ENCODE peak calls at places on chromosomes 12 and 14, in eight cellular contexts. O is right lobe of liver; X is IMR-90; U is body of pancreas; Y is CD8-positive, alpha-beta T cell; J is adrenal gland; V is fibroblast of lung; L is uterus. A is an unnamed sample. For H3K4me1, the result is how much of the 10 kb centered on the place peaks cover.

GRCh38 chr12:5589055-5589454 is 157.1 kb downstream of the NTF3 start:
- DNase-seq in O (no peak), X (no peak), U (no peak), Y (no peak), J (no peak), V (no peak), L (no peak), A (no peak)

GRCh38 chr12:107635139-107635538 is 50.5 kb upstream of the PWP1 start:
- DNase-seq in O (no peak), X (peak), U (no peak), Y (no peak), J (no peak), V (peak), L (no peak), A (no peak)

GRCh38 chr14:54106802-54107377 is 150.3 kb upstream of the BMP4 start:
- DNase-seq in O (no peak), X (no peak), U (peak), Y (no peak), J (peak), V (peak), L (no peak), A (no peak)

GRCh38 chr12:55737581-55738112 is 5.3 kb upstream of the GDF11 start:
- DNase-seq in O (no peak), X (no peak), U (no peak), Y (no peak), J (no peak), V (no peak), L (no peak), A (no peak)

GRCh38 chr14:67618617-67619063 is 1.1 kb upstream of the ARG2 start:
- DNase-seq in O (no peak), X (peak), U (no peak), Y (peak), J (peak), V (peak), L (no peak), A (no peak)

GRCh38 chr14:92670967-92671366 is 77.5 kb downstream of the LGMN start:
- DNase-seq in O (no peak), X (peak), U (no peak), Y (no peak), J (no peak), V (peak), L (no peak), A (no peak)

GRCh38 chr12:39043425-39043824 is 138.0 kb upstream of the CPNE8 start:
- DNase-seq in O (no peak), X (no peak), U (no peak), Y (no peak), J (no peak), V (no peak), L (no peak), A (no peak)

GRCh38 chr14:68695326-68695768 is 97.5 kb downstream of the ZFP36L1 start:
- DNase-seq in O (no peak), X (peak), U (no peak), Y (peak), J (peak), V (peak), L (peak), A (no peak)

GRCh38 chr12:15088115-15088514 is 115.3 kb downstream of the PDE6H start:
- DNase-seq in O (no peak), X (no peak), U (no peak), Y (no peak), J (no peak), V (no peak), L (no peak), A (no peak)

GRCh38 chr14:78767436-78767835 is 597.3 kb downstream of the NRXN3 start:
- DNase-seq in O (no peak), X (no peak), U (no peak), Y (no peak), J (no peak), V (peak), L (no peak), A (no peak)

GRCh38 chr14:89892953-89893352 is 61.6 kb downstream of the EFCAB11 start:
- DNase-seq in O (no peak), X (no peak), U (no peak), Y (no peak), J (no peak), V (no peak), L (no peak), A (no peak)

GRCh38 chr14:69093551-69094421 is 59.1 kb downstream of the DCAF5 start:
- DNase-seq in O (no peak), X (peak), U (peak), Y (no peak), J (no peak), V (peak), L (no peak), A (no peak)

GRCh38 chr14:64159588-64159987 is 134.6 kb downstream of the ESR2 start:
- DNase-seq in O (no peak), X (no peak), U (no peak), Y (no peak), J (no peak), V (no peak), L (no peak), A (no peak)

GRCh38 chr14:50383618-50384225 is 13.0 kb downstream of the CDKL1 start:
- DNase-seq in O (no peak), X (no peak), U (peak), Y (no peak), J (no peak), V (no peak), L (no peak), A (no peak)

GRCh38 chr12:110846615-110847566 is at the start of gene CCDC63:
- DNase-seq in O (peak), X (no peak), U (peak), Y (peak), J (peak), V (peak), L (peak), A (peak)

GRCh38 chr12:48991247-48992050 is 7.7 kb downstream of the DDN start:
- DNase-seq in O (no peak), X (no peak), U (no peak), Y (no peak), J (no peak), V (no peak), L (no peak), A (no peak)

GRCh38 chr12:1928439-1929121 is 10.1 kb upstream of the CACNA2D4 start:
- DNase-seq in O (peak), X (no peak), U (no peak), Y (no peak), J (no peak), V (no peak), L (peak), A (no peak)

GRCh38 chr14:55482936-55483605 is 42.7 kb upstream of the TBPL2 start:
- DNase-seq in O (no peak), X (no peak), U (no peak), Y (no peak), J (no peak), V (peak), L (no peak), A (no peak)

GRCh38 chr14:64569108-64570045 is 19.6 kb downstream of the PPP1R36 start:
- DNase-seq in O (no peak), X (peak), U (peak), Y (no peak), J (peak), V (peak), L (peak), A (peak)

GRCh38 chr14:61526405-61527312 is 168.7 kb upstream of the HIF1A start:
- DNase-seq in O (peak), X (no peak), U (peak), Y (no peak), J (peak), V (no peak), L (no peak), A (peak)

GRCh38 chr12:50132505-50133135 is 20.6 kb downstream of the COX14 start:
- DNase-seq in O (no peak), X (peak), U (no peak), Y (no peak), J (no peak), V (peak), L (no peak), A (no peak)

GRCh38 chr12:72272731-72273498 is 745 bp downstream of the TRHDE start:
- DNase-seq in O (peak), X (peak), U (peak), Y (no peak), J (no peak), V (peak), L (peak), A (no peak)

GRCh38 chr14:65117795-65118746 is 15.8 kb upstream of the MAX start:
- DNase-seq in O (no peak), X (no peak), U (no peak), Y (no peak), J (no peak), V (no peak), L (peak), A (no peak)

GRCh38 chr14:99952453-99952852 is 112.8 kb upstream of the EVL start:
- DNase-seq in O (no peak), X (no peak), U (no peak), Y (no peak), J (no peak), V (no peak), L (no peak), A (no peak)

GRCh38 chr14:31560759-31561154 is 447 bp upstream of the NUBPL start:
- DNase-seq in O (no peak), X (no peak), U (no peak), Y (no peak), J (no peak), V (peak), L (no peak), A (no peak)

GRCh38 chr12:132481771-132482745 is 7.9 kb upstream of the FBRSL1 start:
- DNase-seq in O (no peak), X (no peak), U (no peak), Y (no peak), J (no peak), V (no peak), L (no peak), A (peak)

DNA sequence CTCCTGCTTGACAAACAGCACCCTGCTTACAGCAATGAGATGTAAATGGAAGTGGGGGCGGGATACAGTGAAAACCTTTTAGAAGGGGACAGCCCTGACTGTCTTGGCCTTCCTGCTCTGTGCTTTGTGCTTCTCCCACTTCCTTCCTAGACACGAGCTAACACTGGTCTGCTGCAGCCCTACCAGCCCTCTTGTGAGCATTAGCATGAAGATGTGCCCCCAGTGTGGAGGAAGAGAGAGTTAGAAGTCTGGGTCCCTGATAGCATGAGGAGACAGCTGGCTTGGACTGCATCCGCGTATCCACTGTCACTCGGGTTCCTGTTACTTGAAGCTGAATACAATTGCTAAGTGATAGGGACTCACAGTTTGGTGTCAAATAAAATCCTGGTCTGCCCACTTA is 248.0 kb upstream of the SOX5 start:
- DNase-seq in O (no peak), X (no peak), U (no peak), Y (no peak), J (no peak), V (no peak), L (no peak), A (no peak)
- TF ChIP-seq CTCF in O (no peak), X (no peak), U (no peak), Y (no peak), J (no peak), V (no peak), L (no peak), A (no peak)

GRCh38 chr12:12541782-12542181 is 20.9 kb downstream of the DUSP16 start:
- DNase-seq in O (no peak), X (no peak), U (no peak), Y (no peak), J (no peak), V (no peak), L (no peak), A (no peak)

GRCh38 chr12:12540261-12541013 is 22.2 kb downstream of the DUSP16 start:
- DNase-seq in O (no peak), X (no peak), U (no peak), Y (no peak), J (no peak), V (no peak), L (no peak), A (no peak)

GRCh38 chr12:12539411-12539810 is 23.3 kb downstream of the DUSP16 start:
- DNase-seq in O (no peak), X (peak), U (no peak), Y (no peak), J (no peak), V (no peak), L (no peak), A (no peak)

GRCh38 chr12:12537421-12537820 is 25.2 kb downstream of the DUSP16 start:
- DNase-seq in O (no peak), X (peak), U (no peak), Y (no peak), J (no peak), V (no peak), L (no peak), A (no peak)

DNA sequence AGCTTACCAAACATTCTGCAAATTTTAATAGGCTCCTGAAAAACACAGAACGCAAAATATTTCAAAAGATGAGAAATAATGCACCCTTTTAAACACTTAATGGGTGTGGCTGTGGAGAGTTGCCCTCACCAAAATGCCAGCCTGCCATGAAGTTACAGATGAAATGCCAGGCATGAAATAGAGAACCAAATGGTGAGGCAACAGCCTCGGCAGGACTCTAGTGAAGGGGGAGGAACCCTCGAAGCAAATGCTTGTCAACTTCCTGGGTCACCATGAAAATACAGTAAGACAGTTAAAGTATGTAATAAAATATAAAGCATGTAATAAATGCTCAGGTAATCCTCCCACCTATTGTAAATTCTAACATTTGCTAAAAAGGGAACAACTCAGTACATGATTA is 24.1 kb downstream of the DUSP16 start:
- DNase-seq in O (no peak), X (no peak), U (no peak), Y (no peak), J (no peak), V (no peak), L (no peak), A (no peak)
- H3K4me1 ChIP-seq in O (under half), X (under half), U (under half), Y (under half), J (half or more), V (under half), L (under half), A (under half)

GRCh38 chr14:97179573-97179972 is 382.4 kb downstream of the VRK1 start:
- DNase-seq in O (no peak), X (no peak), U (no peak), Y (no peak), J (no peak), V (peak), L (no peak), A (no peak)

GRCh38 chr14:97177635-97178034 is 380.5 kb downstream of the VRK1 start:
- DNase-seq in O (no peak), X (no peak), U (no peak), Y (no peak), J (no peak), V (no peak), L (no peak), A (no peak)

GRCh38 chr14:97178781-97179180 is 381.6 kb downstream of the VRK1 start:
- DNase-seq in O (no peak), X (no peak), U (no peak), Y (no peak), J (no peak), V (peak), L (no peak), A (no peak)

GRCh38 chr14:97180304-97181200 is 383.4 kb downstream of the VRK1 start:
- DNase-seq in O (no peak), X (no peak), U (no peak), Y (no peak), J (peak), V (peak), L (no peak), A (no peak)

DNA sequence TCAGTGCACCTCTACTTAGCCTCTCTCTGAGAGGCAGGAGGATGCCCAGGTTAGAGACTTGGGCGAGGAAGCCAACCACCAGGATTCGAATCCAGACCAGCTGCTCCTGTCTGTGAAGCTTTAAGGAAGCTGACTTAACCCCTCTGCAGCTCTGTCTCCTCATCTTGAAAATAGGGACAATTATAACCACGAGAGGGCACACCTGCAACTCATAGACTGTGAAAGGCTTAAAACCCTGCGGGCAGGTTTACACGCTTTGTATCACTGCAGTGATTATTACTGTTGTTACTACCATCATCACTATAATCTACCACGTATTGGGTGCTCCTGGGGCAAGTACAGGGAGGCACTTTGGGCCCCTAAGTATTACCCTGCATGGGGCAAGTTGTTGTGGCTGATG is 379.8 kb downstream of the VRK1 start:
- DNase-seq in O (no peak), X (no peak), U (no peak), Y (peak), J (peak), V (peak), L (no peak), A (no peak)
- TF ChIP-seq CTCF in O (peak), X (no peak), U (peak), Y (peak), J (no peak), V (no peak), L (no peak), A (no peak)

GRCh38 chr14:80930836-80931389 is 10.6 kb downstream of the CEP128 start:
- DNase-seq in O (no peak), X (peak), U (no peak), Y (peak), J (no peak), V (peak), L (no peak), A (no peak)

GRCh38 chr14:80930095-80930494 is 11.4 kb downstream of the CEP128 start:
- DNase-seq in O (no peak), X (no peak), U (no peak), Y (no peak), J (no peak), V (no peak), L (no peak), A (no peak)

GRCh38 chr14:80927385-80927989 is 14.1 kb downstream of the CEP128 start:
- DNase-seq in O (no peak), X (no peak), U (no peak), Y (no peak), J (no peak), V (no peak), L (no peak), A (no peak)

GRCh38 chr14:80933282-80933681 is 8.3 kb downstream of the CEP128 start:
- DNase-seq in O (no peak), X (no peak), U (no peak), Y (no peak), J (no peak), V (no peak), L (no peak), A (no peak)
- H3K4me1 ChIP-seq in O (under half), X (under half), U (under half), Y (under half), J (under half), V (under half), L (under half), A (under half)

DNA sequence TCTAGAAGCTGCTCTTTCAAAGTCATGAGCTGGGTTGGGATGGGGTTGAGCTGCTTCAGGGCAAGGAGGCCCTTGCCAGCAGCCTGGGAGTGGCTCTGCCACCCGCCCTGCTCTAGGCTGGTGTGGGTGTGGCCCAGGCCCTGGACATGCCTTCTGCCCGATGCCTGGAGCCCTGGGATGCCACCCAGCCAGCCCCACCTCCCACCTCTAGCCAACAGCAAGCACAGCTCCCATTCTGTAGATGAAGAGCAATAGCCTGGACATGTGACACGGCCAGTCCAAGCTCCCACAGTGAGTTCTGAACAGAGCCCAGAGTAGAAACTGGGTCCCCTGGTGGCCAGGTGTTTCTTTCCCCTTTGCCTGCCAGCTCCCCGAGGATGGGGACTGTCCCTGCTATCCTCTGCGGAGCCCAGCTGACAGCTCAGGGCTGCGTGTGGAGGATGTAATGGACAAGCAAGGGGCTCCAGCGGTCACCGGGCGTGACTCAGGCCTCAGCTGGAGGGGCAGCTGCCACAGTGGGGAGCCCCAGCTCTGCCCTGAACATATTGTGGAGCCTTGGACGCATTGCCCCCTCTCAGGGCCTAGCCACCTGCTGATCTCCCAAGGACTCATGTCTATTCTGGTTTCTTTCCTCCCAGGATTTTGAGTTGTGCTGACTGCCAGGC is 165.2 kb downstream of the TSPAN9 start:
- DNase-seq in O (peak), X (no peak), U (peak), Y (no peak), J (no peak), V (no peak), L (no peak), A (peak)
- TF ChIP-seq CTCF in O (no peak), X (no peak), U (peak), Y (no peak), J (no peak), V (no peak), L (no peak), A (no peak)

GRCh38 chr12:120257041-120257821 is 8.3 kb downstream of the PXN start:
- DNase-seq in O (no peak), X (peak), U (peak), Y (no peak), J (peak), V (peak), L (peak), A (peak)
- H3K4me1 ChIP-seq in O (under half), X (under half), U (half or more), Y (half or more), J (half or more), V (under half), L (under half), A (half or more)

GRCh38 chr14:103549361-103550311 is 12.8 kb downstream of the BAG5 start:
- DNase-seq in O (peak), X (no peak), U (peak), Y (no peak), J (no peak), V (no peak), L (peak), A (peak)
- TF ChIP-seq CTCF in O (no peak), X (no peak), U (no peak), Y (no peak), J (no peak), V (no peak), L (no peak), A (no peak)

A was measured in heart left ventricle.